ENCODE peak calls at places on chromosomes 2 and 18, in nine cellular contexts. H is HEK293T; C is KG1; T is NCI-H1105; A is neural crest cell; V is effector memory CD8-positive, alpha-beta T cell; P is fibroblast of lung; S is NCI-H510A; E is transverse colon. B is an unnamed sample.

GRCh38 chr2:26754972-26755670 is 9.0 kb upstream of the SLC35F6 start:
- DNase-seq in H (no peak), C (no peak), T (no peak), A (no peak), V (no peak), P (no peak), S (no peak), E (no peak), B (no peak)

GRCh38 chr2:55147041-55147440 is 85.1 kb downstream of the CLHC1 start:
- DNase-seq in H (no peak), C (no peak), T (no peak), A (no peak), V (no peak), P (no peak), S (no peak), E (no peak), B (no peak)

GRCh38 chr2:8119782-8120551 is 561.9 kb upstream of the ID2 start:
- DNase-seq in H (no peak), C (no peak), T (no peak), A (no peak), V (no peak), P (peak), S (no peak), E (peak), B (no peak)

GRCh38 chr2:67013821-67014220 is 383.3 kb upstream of the ETAA1 start:
- DNase-seq in H (no peak), C (no peak), T (no peak), A (no peak), V (no peak), P (no peak), S (no peak), E (no peak), B (no peak)

GRCh38 chr18:6248017-6248416 is 166.7 kb downstream of the L3MBTL4 start:
- DNase-seq in H (no peak), C (no peak), T (no peak), A (no peak), V (no peak), P (no peak), S (no peak), E (no peak), B (no peak)

GRCh38 chr2:159515482-159515881 is 100.9 kb downstream of the BAZ2B start:
- DNase-seq in H (no peak), C (no peak), T (no peak), A (no peak), V (no peak), P (no peak), S (no peak), E (no peak), B (no peak)

GRCh38 chr2:72115361-72116080 is 32.1 kb downstream of the CYP26B1 start:
- DNase-seq in H (no peak), C (no peak), T (no peak), A (peak), V (no peak), P (peak), S (no peak), E (no peak), B (peak)

GRCh38 chr2:170025223-170025622 is 152.7 kb upstream of the MYO3B start:
- DNase-seq in H (no peak), C (no peak), T (no peak), A (no peak), V (no peak), P (no peak), S (no peak), E (no peak), B (no peak)

GRCh38 chr2:36965751-36966369 is 476 bp downstream of the STRN start:
- DNase-seq in H (peak), C (peak), T (peak), A (peak), V (peak), P (no peak), S (peak), E (peak), B (no peak)

GRCh38 chr2:97354576-97354975 is 235.1 kb downstream of the ANKRD36B start:
- DNase-seq in H (no peak), C (no peak), T (no peak), A (no peak), V (no peak), P (no peak), S (no peak), E (no peak), B (no peak)

GRCh38 chr2:45699032-45699658 is 47.7 kb downstream of the PRKCE start:
- DNase-seq in H (no peak), C (no peak), T (no peak), A (no peak), V (no peak), P (peak), S (no peak), E (no peak), B (no peak)

GRCh38 chr2:169968767-169969166 is 141.5 kb downstream of the UBR3 start:
- DNase-seq in H (no peak), C (no peak), T (no peak), A (no peak), V (no peak), P (peak), S (no peak), E (no peak), B (no peak)

GRCh38 chr2:49029406-49029805 is 124.9 kb downstream of the FSHR start:
- DNase-seq in H (no peak), C (no peak), T (no peak), A (no peak), V (no peak), P (no peak), S (no peak), E (no peak), B (no peak)

GRCh38 chr2:227655454-227655853 is 11.2 kb upstream of the SCYGR5 start:
- DNase-seq in H (no peak), C (no peak), T (no peak), A (no peak), V (no peak), P (peak), S (no peak), E (no peak), B (no peak)

GRCh38 chr2:74261204-74261864 is 62.9 kb downstream of the MTHFD2 start:
- DNase-seq in H (no peak), C (no peak), T (peak), A (no peak), V (no peak), P (peak), S (peak), E (peak), B (no peak)

GRCh38 chr2:1688161-1688560 is 56.2 kb downstream of the PXDN start:
- DNase-seq in H (no peak), C (no peak), T (no peak), A (no peak), V (no peak), P (no peak), S (no peak), E (no peak), B (no peak)

GRCh38 chr2:241967096-241967495 is 97.6 kb downstream of the RTP5 start:
- DNase-seq in H (no peak), C (no peak), T (no peak), A (no peak), V (no peak), P (no peak), S (no peak), E (no peak), B (no peak)

GRCh38 chr2:53475766-53476165 is 291.8 kb upstream of the CHAC2 start:
- DNase-seq in H (no peak), C (no peak), T (no peak), A (no peak), V (no peak), P (peak), S (no peak), E (no peak), B (no peak)

GRCh38 chr2:186229265-186229664 is 256.8 kb upstream of the ZC3H15 start:
- DNase-seq in H (no peak), C (no peak), T (no peak), A (no peak), V (no peak), P (no peak), S (no peak), E (no peak), B (no peak)

GRCh38 chr18:63159590-63159989 is 160.0 kb downstream of the BCL2 start:
- DNase-seq in H (no peak), C (no peak), T (no peak), A (no peak), V (no peak), P (no peak), S (no peak), E (peak), B (no peak)

GRCh38 chr2:24482256-24482971 is 8.6 kb upstream of the NCOA1 start:
- DNase-seq in H (no peak), C (no peak), T (no peak), A (no peak), V (no peak), P (no peak), S (no peak), E (no peak), B (no peak)

GRCh38 chr2:168460561-168460960 is 4.5 kb downstream of the CERS6 start:
- DNase-seq in H (no peak), C (no peak), T (no peak), A (no peak), V (no peak), P (no peak), S (no peak), E (no peak), B (no peak)

GRCh38 chr2:218981390-218982311 is 3.3 kb downstream of the FEV start:
- DNase-seq in H (no peak), C (no peak), T (peak), A (no peak), V (no peak), P (peak), S (no peak), E (peak), B (no peak)

GRCh38 chr2:175435012-175435411 is 253.5 kb upstream of the ATP5MC3 start:
- DNase-seq in H (no peak), C (no peak), T (no peak), A (no peak), V (no peak), P (no peak), S (no peak), E (no peak), B (no peak)